ENCODE peak calls at places on chromosomes 16 and 17, in four cellular contexts. N is bronchial epithelial cell; Y is CD8-positive, alpha-beta T cell; U is breast epithelium. B is an unnamed sample.

GRCh38 chr16:7057458-7057857 is 275.2 kb upstream of the RBFOX1 start:
- DNase-seq in N (no peak), Y (no peak), U (no peak), B (no peak)

GRCh38 chr16:2691491-2692248 is 9.3 kb downstream of the KCTD5 start:
- DNase-seq in N (no peak), Y (no peak), U (no peak), B (no peak)

GRCh38 chr17:13619462-13619861 is 17.7 kb upstream of the HS3ST3A1 start:
- DNase-seq in N (no peak), Y (no peak), U (no peak), B (no peak)

GRCh38 chr16:84851192-84852127 is 31.7 kb downstream of the CRISPLD2 start:
- DNase-seq in N (peak; percentile 89), Y (no peak), U (peak; percentile 87), B (no peak)

GRCh38 chr17:50440838-50441829 is 15.1 kb downstream of the ACSF2 start:
- DNase-seq in N (no peak), Y (no peak), U (no peak), B (no peak)

GRCh38 chr17:58538801-58539410 is 24.5 kb upstream of the MTMR4 start:
- DNase-seq in N (no peak), Y (no peak), U (no peak), B (no peak)

GRCh38 chr17:82457071-82457789 is 1.3 kb upstream of the NARF start:
- DNase-seq in N (no peak), Y (no peak), U (no peak), B (no peak)

GRCh38 chr16:52914428-52914827 is 138.3 kb downstream of the CHD9NB start:
- DNase-seq in N (no peak), Y (no peak), U (no peak), B (no peak)

GRCh38 chr17:75909051-75909811 is 4.5 kb upstream of the MRPL38 start:
- DNase-seq in N (no peak), Y (no peak), U (no peak), B (no peak)

GRCh38 chr17:7241783-7242716 is at the start of gene GABARAP:
- DNase-seq in N (peak; percentile 83), Y (peak; percentile 95), U (peak; percentile 97), B (peak; percentile 93)

GRCh38 chr17:41496803-41497484 is 7.2 kb upstream of the KRT36 start:
- DNase-seq in N (peak; percentile 87), Y (peak; percentile 46), U (peak; percentile 86), B (peak; percentile 66)

GRCh38 chr16:59604331-59604730 is 870.2 kb upstream of the GOT2 start:
- DNase-seq in N (peak; percentile 2), Y (no peak), U (no peak), B (no peak)

GRCh38 chr17:29645516-29646051 is 22.9 kb upstream of the CORO6 start:
- DNase-seq in N (peak; percentile 17), Y (no peak), U (no peak), B (peak; percentile 95)

GRCh38 chr17:75755205-75755901 is 9.6 kb downstream of the GALK1 start:
- DNase-seq in N (no peak), Y (no peak), U (no peak), B (no peak)

GRCh38 chr16:68860978-68861892 is 17.9 kb downstream of the TANGO6 start:
- DNase-seq in N (no peak), Y (no peak), U (no peak), B (no peak)

GRCh38 chr16:88195911-88196465 is 186.8 kb upstream of the ZNF469 start:
- DNase-seq in N (no peak), Y (no peak), U (no peak), B (no peak)

GRCh38 chr16:53745753-53746258 is 41.9 kb downstream of the FTO start:
- DNase-seq in N (peak; percentile 95), Y (no peak), U (no peak), B (no peak)

GRCh38 chr16:3012828-3013420 is at the start of gene CLDN9:
- DNase-seq in N (no peak), Y (no peak), U (peak; percentile 73), B (no peak)

GRCh38 chr17:69592692-69593350 is 178.3 kb downstream of the MAP2K6 start:
- DNase-seq in N (no peak), Y (no peak), U (no peak), B (no peak)

GRCh38 chr16:1199342-1200013 is 25.6 kb downstream of the TPSG1 start:
- DNase-seq in N (no peak), Y (no peak), U (no peak), B (no peak)

GRCh38 chr17:40123811-40124114 is 2.0 kb downstream of the MSL1 start:
- DNase-seq in N (no peak), Y (no peak), U (no peak), B (no peak)

GRCh38 chr16:51313204-51313603 is 162.1 kb upstream of the SALL1 start:
- DNase-seq in N (peak; percentile 73), Y (no peak), U (no peak), B (no peak)

GRCh38 chr16:67443299-67443698 is 12.4 kb downstream of the HSD11B2 start:
- DNase-seq in N (no peak), Y (no peak), U (no peak), B (no peak)

GRCh38 chr16:568401-569258 is 1.1 kb upstream of the PIGQ start:
- DNase-seq in N (no peak), Y (no peak), U (no peak), B (no peak)

GRCh38 chr17:3913531-3914318 is 2.5 kb downstream of the P2RX1 start:
- DNase-seq in N (peak; percentile 53), Y (peak; percentile 83), U (peak; percentile 70), B (peak; percentile 94)

GRCh38 chr17:72176516-72176851 is 55.7 kb downstream of the SOX9 start:
- DNase-seq in N (no peak), Y (no peak), U (no peak), B (no peak)

GRCh38 chr16:24139282-24139681 is 116.9 kb upstream of the CACNG3 start:
- DNase-seq in N (peak; percentile 42), Y (no peak), U (no peak), B (no peak)

GRCh38 chr16:85029413-85029794 is 1.8 kb downstream of the KIAA0513 start:
- DNase-seq in N (peak; percentile 65), Y (peak; percentile 63), U (no peak), B (no peak)

GRCh38 chr16:49491736-49492089 is 118.1 kb downstream of the C16orf78 start:
- DNase-seq in N (peak; percentile 0), Y (no peak), U (peak; percentile 69), B (no peak)

GRCh38 chr17:43338886-43339516 is 59.8 kb upstream of the ARL4D start:
- DNase-seq in N (peak; percentile 46), Y (peak; percentile 71), U (peak; percentile 82), B (peak; percentile 93)

GRCh38 chr17:14393723-14394122 is 92.8 kb downstream of the HS3ST3B1 start:
- DNase-seq in N (no peak), Y (no peak), U (no peak), B (no peak)

GRCh38 chr17:8793649-8794048 is 5.5 kb downstream of the MFSD6L start:
- DNase-seq in N (no peak), Y (no peak), U (no peak), B (no peak)

GRCh38 chr17:74392848-74393247 is 25.5 kb downstream of the GPR142 start:
- DNase-seq in N (no peak), Y (no peak), U (no peak), B (no peak)

GRCh38 chr17:10754109-10754508 is 24.3 kb upstream of the TMEM220 start:
- DNase-seq in N (peak; percentile 10), Y (peak; percentile 15), U (no peak), B (no peak)

GRCh38 chr17:74337834-74338500 is 11.9 kb downstream of the KIF19 start:
- DNase-seq in N (no peak), Y (no peak), U (no peak), B (no peak)

GRCh38 chr16:49855280-49855821 is 561 bp downstream of the ZNF423 start:
- DNase-seq in N (peak; percentile 25), Y (peak; percentile 66), U (peak; percentile 85), B (peak; percentile 78)

GRCh38 chr16:23014592-23014991 is 134.7 kb downstream of the USP31 start:
- DNase-seq in N (peak; percentile 46), Y (no peak), U (no peak), B (no peak)

GRCh38 chr17:5785343-5785742 is 201.0 kb upstream of the NLRP1 start:
- DNase-seq in N (peak; percentile 61), Y (no peak), U (no peak), B (peak; percentile 57)

DNA sequence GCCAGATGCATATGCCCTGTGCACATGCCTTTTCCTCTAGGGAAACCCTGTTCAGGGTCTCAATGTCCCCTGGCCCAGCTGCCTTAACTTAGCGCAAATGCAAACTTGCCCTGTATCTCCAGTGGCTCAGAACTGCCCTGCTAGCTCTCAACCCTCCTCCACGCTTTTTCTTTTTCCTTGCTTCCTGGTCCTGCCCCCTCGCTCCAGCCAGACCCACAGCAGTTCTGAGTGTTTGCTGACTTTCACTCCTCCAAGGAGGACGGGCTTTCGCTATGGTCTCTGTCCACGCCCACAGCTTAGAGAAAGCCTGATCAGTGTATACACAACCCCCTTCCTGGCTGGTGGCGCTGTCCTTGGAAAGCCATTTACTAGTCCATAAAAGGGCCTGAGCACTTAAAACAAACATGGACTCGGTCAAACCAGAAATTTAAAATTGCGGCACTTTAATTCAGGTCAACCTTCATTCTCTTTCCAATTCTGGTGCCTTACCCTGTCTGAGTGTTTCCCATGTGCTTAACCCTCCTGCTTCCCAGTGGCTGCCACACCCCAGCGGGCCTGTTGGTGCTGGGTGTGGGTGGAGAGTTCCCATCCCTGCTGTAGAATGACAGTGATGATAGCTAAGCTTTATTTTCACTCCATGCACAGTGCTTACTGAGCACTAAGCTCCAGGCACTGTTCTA is 15.6 kb upstream of the TMEM98 start:
- DNase-seq in N (peak; percentile 70), Y (no peak), U (peak; percentile 71), B (peak; percentile 41)
- TF ChIP-seq CTCF in N (peak; percentile 15), Y (no peak), U (no peak), B (no peak)

GRCh38 chr17:62576382-62576781 is 51.1 kb upstream of the MRC2 start:
- DNase-seq in N (no peak), Y (no peak), U (no peak), B (no peak)
- H3K4me3 ChIP-seq in N (no peak overlapping the region), Y (no peak overlapping the region), U (no peak overlapping the region), B (no peak overlapping the region)

GRCh38 chr17:31015639-31016038 is 44.8 kb downstream of the RNF135 start:
- DNase-seq in N (no peak), Y (no peak), U (no peak), B (no peak)
- TF ChIP-seq CTCF in N (no peak), Y (no peak), U (no peak), B (no peak)

GRCh38 chr17:78879679-78880186 is 23.3 kb downstream of the CEP295NL start:
- DNase-seq in N (no peak), Y (peak; percentile 20), U (peak; percentile 58), B (peak; percentile 47)
- H3K4me3 ChIP-seq in N (no peak overlapping the region), Y (peak overlapping the region; percentile 38), U (peak overlapping the region; percentile 52), B (no peak overlapping the region)